ENCODE peak calls at places on chromosomes 7 and 10, in six cellular contexts. J is K562, B is GM12878, V is SK-N-SH, H is H1, N is HepG2. T is an unnamed sample.

GRCh38 chr7:28488061-28488791 is 75.9 kb downstream of the CREB5 start:
- DNase-seq in J (no peak), B (no peak), V (no peak), H (no peak), N (no peak), T (no peak)

GRCh38 chr7:47817922-47818321 is 130.3 kb downstream of the PKD1L1 start:
- DNase-seq in J (no peak), B (no peak), V (no peak), H (no peak), N (no peak), T (no peak)

GRCh38 chr7:90298145-90299038 is 22.7 kb downstream of the FAM237B start:
- DNase-seq in J (peak), B (no peak), V (peak), H (no peak), N (peak), T (peak)

GRCh38 chr10:119305860-119306513 is 98.6 kb downstream of the GRK5 start:
- DNase-seq in J (peak), B (peak), V (no peak), H (no peak), N (no peak), T (peak)

GRCh38 chr7:7706556-7706955 is 11.9 kb downstream of the RPA3 start:
- DNase-seq in J (no peak), B (peak), V (no peak), H (no peak), N (no peak), T (no peak)

GRCh38 chr10:73169320-73169719 is 1.4 kb downstream of the FAM149B1 start:
- DNase-seq in J (no peak), B (no peak), V (no peak), H (no peak), N (no peak), T (no peak)

GRCh38 chr7:133724148-133724547 is 403.0 kb upstream of the LRGUK start:
- DNase-seq in J (no peak), B (no peak), V (no peak), H (no peak), N (peak), T (no peak)

GRCh38 chr7:27132978-27133377 is 2.4 kb upstream of the HOXA4 start:
- DNase-seq in J (no peak), B (no peak), V (no peak), H (no peak), N (no peak), T (no peak)

GRCh38 chr10:74008212-74008731 is 10.4 kb downstream of the VCL start:
- DNase-seq in J (no peak), B (no peak), V (peak), H (no peak), N (no peak), T (no peak)

GRCh38 chr7:44150466-44150832 is 9.3 kb upstream of the MYL7 start:
- DNase-seq in J (no peak), B (peak), V (peak), H (no peak), N (no peak), T (no peak)

GRCh38 chr7:496528-497295 is 22.9 kb downstream of the PDGFA start:
- DNase-seq in J (no peak), B (no peak), V (no peak), H (no peak), N (no peak), T (no peak)

GRCh38 chr7:127588697-127589482 is 679 bp downstream of the ARF5 start:
- DNase-seq in J (peak), B (no peak), V (peak), H (peak), N (peak), T (peak)

DNA sequence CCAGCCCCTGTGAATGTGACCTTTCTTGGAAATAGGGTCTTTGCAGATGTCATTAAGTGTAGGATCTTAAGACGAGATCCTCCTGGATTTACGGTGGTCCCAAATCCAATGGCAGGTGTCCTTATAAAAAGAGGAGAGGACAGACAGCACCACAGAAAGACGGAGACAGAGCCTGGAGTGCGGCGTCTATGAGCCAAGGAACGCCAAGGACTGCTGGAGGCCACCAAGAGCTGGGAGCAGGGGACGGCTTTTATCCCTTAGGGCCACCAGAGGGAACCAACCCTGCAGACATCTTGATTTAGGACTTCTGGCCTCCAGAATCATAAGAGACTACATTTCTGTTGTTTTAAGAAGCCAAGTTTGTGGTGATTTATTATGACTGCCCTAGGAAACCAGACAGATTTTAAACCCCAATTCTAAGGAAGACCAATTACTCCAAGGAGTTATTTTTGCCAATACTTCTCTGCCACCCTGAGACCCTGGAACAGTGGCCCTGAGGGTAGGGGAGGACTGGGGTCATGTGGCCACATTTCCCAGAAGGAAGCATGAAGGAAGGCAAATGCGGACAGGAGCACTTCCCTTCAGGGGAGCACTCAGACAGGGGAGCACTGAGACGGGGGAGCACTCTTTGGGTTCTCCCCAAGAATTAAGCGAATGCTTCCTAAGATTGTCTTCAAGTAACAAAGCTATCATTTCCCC is 67.6 kb downstream of the CHST15 start:
- DNase-seq in J (peak), B (no peak), V (peak), H (no peak), N (peak), T (peak)
- TF ChIP-seq CTCF in J (peak), B (peak), V (no peak), H (peak), N (peak), T (peak)

GRCh38 chr7:149707448-149707886 is 65.9 kb downstream of the ZNF467 start:
- DNase-seq in J (no peak), B (no peak), V (no peak), H (no peak), N (peak), T (no peak)
- H3K4me2 ChIP-seq in J (peak), B (no peak), V (no peak), H (no peak), N (peak), T (no peak)

GRCh38 chr7:3056713-3057388 is 13.2 kb upstream of the CARD11 start:
- DNase-seq in J (no peak), B (no peak), V (no peak), H (no peak), N (no peak), T (no peak)
- TF ChIP-seq EP300 in J (no peak), B (no peak), V (no peak), H (no peak), N (no peak), T (no peak)

GRCh38 chr7:154767821-154768415 is 235.0 kb downstream of the PAXIP1 start:
- DNase-seq in J (no peak), B (no peak), V (peak), H (no peak), N (no peak), T (no peak)

GRCh38 chr7:154770962-154771361 is 232.0 kb downstream of the PAXIP1 start:
- DNase-seq in J (no peak), B (no peak), V (no peak), H (no peak), N (no peak), T (no peak)

GRCh38 chr7:154769011-154769410 is 233.9 kb downstream of the PAXIP1 start:
- DNase-seq in J (no peak), B (no peak), V (no peak), H (no peak), N (no peak), T (no peak)

GRCh38 chr7:154769527-154769926 is 233.4 kb downstream of the PAXIP1 start:
- DNase-seq in J (no peak), B (no peak), V (no peak), H (no peak), N (no peak), T (no peak)

DNA sequence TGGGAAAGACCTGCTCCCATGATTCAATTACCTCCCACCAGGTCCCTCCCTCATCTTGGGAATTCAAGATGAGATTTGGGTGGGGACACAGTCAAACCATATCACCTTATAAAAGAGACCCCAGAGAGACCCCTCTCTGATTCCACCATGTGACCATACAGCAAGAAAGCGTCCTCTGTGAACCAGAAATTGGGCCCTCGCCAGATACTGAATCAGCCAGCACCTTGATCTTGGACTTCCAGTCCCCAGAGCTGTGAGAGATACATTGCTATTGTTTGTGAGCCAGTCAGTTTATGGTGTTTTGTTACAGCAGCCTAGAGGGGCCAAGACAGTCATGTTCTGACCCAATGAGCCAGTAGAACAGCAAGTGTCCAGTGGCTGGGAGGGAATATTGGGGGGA is 232.6 kb downstream of the PAXIP1 start:
- DNase-seq in J (no peak), B (no peak), V (no peak), H (no peak), N (no peak), T (no peak)
- TF ChIP-seq CTCF in J (no peak), B (no peak), V (no peak), H (no peak), N (no peak), T (no peak)

T was measured in A549.